ENCODE peak calls at places on chromosomes 1 and 21, in five cellular contexts. One of them, this sample, is unnamed.

GRCh38 chr1:157091668-157092273 is 7.8 kb downstream of the ETV3L start:
- DNase-seq in K562: no peak
- DNase-seq in H1: no peak
- DNase-seq in GM12878: no peak
- DNase-seq in HepG2: no peak
- DNase-seq in this sample: no peak

GRCh38 chr1:156814571-156815260 is 1.9 kb downstream of the SH2D2A start:
- DNase-seq in K562: no peak
- DNase-seq in HepG2: no peak
- DNase-seq in H1: no peak
- DNase-seq in GM12878: no peak
- DNase-seq in this sample: no peak

GRCh38 chr1:178607718-178608408 is 95.0 kb downstream of the TEX35 start:
- DNase-seq in K562: no peak
- DNase-seq in HepG2: no peak
- DNase-seq in H1: no peak
- DNase-seq in GM12878: peak; percentile 72
- DNase-seq in this sample: no peak

GRCh38 chr1:153032677-153033308 is 1.8 kb downstream of the SPRR1B start:
- DNase-seq in HepG2: peak; percentile 33
- DNase-seq in H1: peak; percentile 56
- DNase-seq in GM12878: no peak
- DNase-seq in K562: no peak
- DNase-seq in this sample: peak; percentile 59

GRCh38 chr1:228018961-228019721 is 12.3 kb downstream of the WNT3A start:
- DNase-seq in HepG2: no peak
- DNase-seq in H1: peak; percentile 24
- DNase-seq in K562: no peak
- DNase-seq in GM12878: no peak
- DNase-seq in this sample: no peak

GRCh38 chr1:156281281-156282142 is 1.1 kb downstream of the SMG5 start:
- DNase-seq in GM12878: no peak
- DNase-seq in H1: no peak
- DNase-seq in HepG2: peak; percentile 35
- DNase-seq in K562: peak; percentile 62
- DNase-seq in this sample: no peak

GRCh38 chr21:39430016-39430415 is 15.6 kb downstream of the LCA5L start:
- DNase-seq in H1: no peak
- DNase-seq in HepG2: no peak
- DNase-seq in GM12878: no peak
- DNase-seq in K562: no peak
- DNase-seq in this sample: no peak

GRCh38 chr21:16279658-16280581 is 550.1 kb downstream of the USP25 start:
- DNase-seq in GM12878: no peak
- DNase-seq in HepG2: no peak
- DNase-seq in H1: peak; percentile 49
- DNase-seq in K562: no peak
- DNase-seq in this sample: peak; percentile 25

DNA sequence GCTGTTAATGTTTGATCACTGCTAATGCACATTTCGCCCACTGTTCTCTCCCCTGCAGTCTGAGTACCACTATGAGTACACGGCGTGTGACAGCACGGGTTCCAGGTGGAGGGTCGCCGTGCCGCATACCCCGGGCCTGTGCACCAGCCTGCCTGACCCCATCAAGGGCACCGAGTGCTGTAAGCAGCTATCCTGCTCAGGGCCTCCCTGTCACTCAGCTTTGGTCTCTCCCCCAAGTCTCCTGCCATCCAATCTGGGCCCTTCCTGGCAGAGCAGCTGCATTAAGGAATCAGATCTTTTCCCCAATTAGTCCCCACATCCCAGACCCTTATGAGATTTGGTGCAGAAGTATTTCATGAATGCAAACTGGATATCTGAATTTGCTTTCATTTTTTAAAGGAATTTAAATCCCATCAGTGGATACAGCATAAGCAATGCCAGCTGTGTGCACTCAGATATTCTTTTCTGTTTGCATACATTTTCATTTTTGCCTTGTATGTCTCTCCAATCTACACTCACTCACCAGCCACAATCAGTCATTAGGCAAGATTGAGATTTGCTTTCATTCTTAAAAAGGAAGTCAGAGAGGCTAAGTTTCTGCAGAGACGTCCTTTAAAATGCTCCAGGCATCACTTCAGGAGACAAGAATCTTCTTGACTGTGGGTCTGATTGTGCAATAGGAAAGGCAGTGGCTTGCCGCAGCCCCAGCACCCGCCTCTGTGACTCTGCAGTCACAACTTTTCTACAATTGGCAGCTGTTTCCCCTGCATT is 48.1 kb downstream of the ELAPOR1 start:
- DNase-seq in GM12878: peak; percentile 58
- DNase-seq in K562: no peak
- DNase-seq in HepG2: no peak
- DNase-seq in H1: no peak
- DNase-seq in this sample: no peak
- TF ChIP-seq USF2 in GM12878: no peak
- TF ChIP-seq USF2 in K562: no peak
- TF ChIP-seq USF2 in HepG2: no peak
- TF ChIP-seq USF2 in H1: no peak
- TF ChIP-seq USF2 in this sample: no peak

GRCh38 chr1:15172405-15173259 is 19.1 kb downstream of the TMEM51 start:
- DNase-seq in GM12878: no peak
- DNase-seq in H1: no peak
- DNase-seq in HepG2: peak; percentile 80
- DNase-seq in K562: no peak
- DNase-seq in this sample: no peak
- TF ChIP-seq ATF3 in GM12878: no peak
- TF ChIP-seq ATF3 in H1: no peak
- TF ChIP-seq ATF3 in HepG2: no peak
- TF ChIP-seq ATF3 in K562: no peak
- TF ChIP-seq ATF3 in this sample: no peak

GRCh38 chr21:35696644-35697043 is 363.7 kb downstream of the SETD4 start:
- DNase-seq in HepG2: no peak
- DNase-seq in K562: no peak
- DNase-seq in GM12878: no peak
- DNase-seq in H1: no peak
- DNase-seq in this sample: no peak
- TF ChIP-seq CTCF in HepG2: no peak
- TF ChIP-seq CTCF in K562: no peak
- TF ChIP-seq CTCF in GM12878: no peak
- TF ChIP-seq CTCF in H1: no peak
- TF ChIP-seq CTCF in this sample: no peak

GRCh38 chr1:11946647-11947046 is 12.1 kb downstream of the PLOD1 start:
- DNase-seq in H1: no peak
- DNase-seq in GM12878: no peak
- DNase-seq in K562: no peak
- DNase-seq in HepG2: no peak
- DNase-seq in this sample: no peak
- TF ChIP-seq USF2 in H1: no peak
- TF ChIP-seq USF2 in GM12878: no peak
- TF ChIP-seq USF2 in K562: no peak
- TF ChIP-seq USF2 in HepG2: no peak
- TF ChIP-seq USF2 in this sample: no peak

GRCh38 chr1:79694241-79694640 is 687.7 kb upstream of the ADGRL4 start:
- DNase-seq in HepG2: no peak
- DNase-seq in H1: no peak
- DNase-seq in K562: no peak
- DNase-seq in GM12878: no peak
- DNase-seq in this sample: no peak
- TF ChIP-seq ATF3 in HepG2: no peak
- TF ChIP-seq ATF3 in H1: no peak
- TF ChIP-seq ATF3 in K562: no peak
- TF ChIP-seq ATF3 in GM12878: no peak
- TF ChIP-seq ATF3 in this sample: no peak

GRCh38 chr1:81498370-81499184 is 302.2 kb upstream of the ADGRL2 start:
- DNase-seq in GM12878: no peak
- DNase-seq in HepG2: no peak
- DNase-seq in K562: no peak
- DNase-seq in H1: no peak
- DNase-seq in this sample: no peak
- TF ChIP-seq CTCF in GM12878: no peak
- TF ChIP-seq CTCF in HepG2: no peak
- TF ChIP-seq CTCF in K562: no peak
- TF ChIP-seq CTCF in H1: no peak
- TF ChIP-seq CTCF in this sample: no peak

DNA sequence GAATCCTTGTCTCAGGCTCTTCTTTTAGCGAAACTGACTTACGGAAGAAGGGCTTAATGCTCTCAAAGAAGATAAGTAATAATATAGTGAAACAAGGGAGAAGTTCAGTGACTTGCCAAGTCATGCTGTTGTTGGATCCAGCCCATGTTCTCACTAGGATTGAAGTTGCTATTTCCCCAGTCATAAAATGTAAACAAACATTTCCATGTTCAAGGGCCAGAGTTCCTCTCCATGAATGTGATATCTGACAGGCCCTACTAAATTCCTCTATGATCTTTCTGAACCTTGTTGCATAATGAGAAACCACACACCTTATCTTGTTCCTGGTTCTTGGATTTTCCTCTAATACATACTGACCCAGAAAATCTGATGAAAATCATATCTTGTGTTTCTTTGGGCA is 876.5 kb upstream of the B3GALT2 start:
- DNase-seq in H1: no peak
- DNase-seq in GM12878: no peak
- DNase-seq in HepG2: no peak
- DNase-seq in K562: no peak
- DNase-seq in this sample: no peak
- TF ChIP-seq USF2 in H1: no peak
- TF ChIP-seq USF2 in GM12878: no peak
- TF ChIP-seq USF2 in HepG2: no peak
- TF ChIP-seq USF2 in K562: no peak
- TF ChIP-seq USF2 in this sample: no peak

GRCh38 chr1:42926235-42926869 is 32.3 kb downstream of the SLC2A1 start:
- DNase-seq in HepG2: no peak
- DNase-seq in GM12878: no peak
- DNase-seq in H1: no peak
- DNase-seq in K562: no peak
- DNase-seq in this sample: no peak

GRCh38 chr1:42923367-42924248 is 35.1 kb downstream of the SLC2A1 start:
- DNase-seq in HepG2: no peak
- DNase-seq in H1: no peak
- DNase-seq in GM12878: no peak
- DNase-seq in K562: no peak
- DNase-seq in this sample: no peak

GRCh38 chr1:42924249-42925131 is 34.2 kb downstream of the SLC2A1 start:
- DNase-seq in H1: peak; percentile 98
- DNase-seq in HepG2: peak; percentile 86
- DNase-seq in GM12878: peak; percentile 72
- DNase-seq in K562: peak; percentile 97
- DNase-seq in this sample: peak; percentile 97

GRCh38 chr1:42925132-42925769 is 33.4 kb downstream of the SLC2A1 start:
- DNase-seq in GM12878: no peak
- DNase-seq in H1: peak; percentile 48
- DNase-seq in HepG2: no peak
- DNase-seq in K562: no peak
- DNase-seq in this sample: no peak

GRCh38 chr1:42922687-42923366 is 35.8 kb downstream of the SLC2A1 start:
- DNase-seq in K562: peak; percentile 82
- DNase-seq in HepG2: peak; percentile 77
- DNase-seq in GM12878: peak; percentile 69
- DNase-seq in H1: peak; percentile 68
- DNase-seq in this sample: peak; percentile 62
- TF ChIP-seq ATF3 in K562: peak; percentile 24
- TF ChIP-seq ATF3 in HepG2: no peak
- TF ChIP-seq ATF3 in GM12878: no peak
- TF ChIP-seq ATF3 in H1: no peak
- TF ChIP-seq ATF3 in this sample: no peak

This sample was measured in WTC11.